ENCODE peak calls at places on chromosome 17, in six cellular contexts. I is tibial artery; O is CD8-positive, alpha-beta T cell; T is psoas muscle; X is pancreas; S is IMR-90. F is an unnamed sample.

GRCh38 chr17:19376799-19377198 is 1.5 kb upstream of the MAPK7 start:
- DNase-seq in S (no peak), X (no peak), T (no peak), I (no peak), O (no peak), F (no peak)

GRCh38 chr17:28983286-28984240 is 22.3 kb downstream of the SEZ6 start:
- DNase-seq in S (peak; percentile 11), I (no peak), O (no peak), T (no peak), X (no peak), F (no peak)

GRCh38 chr17:1312261-1312870 is 32.9 kb downstream of the TRARG1 start:
- DNase-seq in X (no peak), S (no peak), O (no peak), I (no peak), T (peak; percentile 36), F (no peak)

GRCh38 chr17:8244768-8245167 is 3.1 kb downstream of the CTC1 start:
- DNase-seq in I (no peak), X (no peak), O (no peak), S (no peak), T (no peak), F (no peak)

GRCh38 chr17:33284022-33284421 is 9.1 kb downstream of the ASIC2 start:
- DNase-seq in O (no peak), X (peak; percentile 77), T (no peak), S (peak; percentile 87), I (peak; percentile 70), F (no peak)

GRCh38 chr17:68238488-68238887 is 9.4 kb upstream of the AMZ2 start:
- DNase-seq in O (no peak), S (no peak), T (no peak), X (no peak), I (no peak), F (peak; percentile 26)

GRCh38 chr17:19021622-19022083 is 17.1 kb upstream of the FAM83G start:
- DNase-seq in T (peak; percentile 45), S (no peak), I (no peak), O (no peak), X (no peak), F (no peak)

GRCh38 chr17:78034429-78035091 is 76.1 kb downstream of the TNRC6C start:
- DNase-seq in O (no peak), S (peak; percentile 67), X (no peak), I (no peak), T (no peak), F (no peak)

GRCh38 chr17:81135503-81136283 is 29.6 kb upstream of the PVALEF start:
- DNase-seq in S (no peak), X (no peak), I (no peak), T (no peak), O (no peak), F (no peak)

GRCh38 chr17:55238931-55239297 is 25.8 kb upstream of the HLF start:
- DNase-seq in T (no peak), S (no peak), X (peak; percentile 13), I (no peak), O (no peak), F (no peak)

GRCh38 chr17:76579281-76579680 is 6.4 kb downstream of the ST6GALNAC2 start:
- DNase-seq in O (no peak), I (no peak), T (no peak), X (no peak), S (no peak), F (no peak)

GRCh38 chr17:33292184-33292980 is 713 bp downstream of the ASIC2 start:
- DNase-seq in X (peak; percentile 15), I (no peak), O (no peak), T (no peak), S (peak; percentile 20), F (no peak)

GRCh38 chr17:76645481-76645880 is 1.9 kb upstream of the ST6GALNAC1 start:
- DNase-seq in S (no peak), I (no peak), O (no peak), X (no peak), T (no peak), F (no peak)

GRCh38 chr17:12302711-12303110 is 282.0 kb downstream of the MAP2K4 start:
- DNase-seq in O (no peak), X (no peak), S (peak; percentile 40), I (no peak), T (no peak), F (no peak)

GRCh38 chr17:45719335-45720071 is 64.6 kb upstream of the CRHR1 start:
- DNase-seq in X (peak; percentile 14), I (no peak), T (no peak), O (no peak), S (peak; percentile 74), F (no peak)

GRCh38 chr17:57112994-57113393 is 27.9 kb downstream of the AKAP1 start:
- DNase-seq in I (no peak), T (no peak), O (no peak), S (no peak), X (no peak), F (no peak)

GRCh38 chr17:2238432-2239169 is 65.0 kb downstream of the SMG6 start:
- DNase-seq in S (no peak), I (peak; percentile 48), O (no peak), T (peak; percentile 61), X (no peak), F (no peak)

GRCh38 chr17:78300962-78301820 is 58.7 kb downstream of the SOCS3 start:
- DNase-seq in T (no peak), S (no peak), O (no peak), X (no peak), I (no peak), F (no peak)

GRCh38 chr17:18129041-18129502 is 20.5 kb downstream of the MYO15A start:
- DNase-seq in S (peak; percentile 68), I (no peak), T (no peak), X (no peak), O (no peak), F (no peak)

GRCh38 chr17:44829558-44830358 is at the start of gene GJC1:
- DNase-seq in O (no peak), X (no peak), T (peak; percentile 56), I (no peak), S (no peak), F (no peak)

DNA sequence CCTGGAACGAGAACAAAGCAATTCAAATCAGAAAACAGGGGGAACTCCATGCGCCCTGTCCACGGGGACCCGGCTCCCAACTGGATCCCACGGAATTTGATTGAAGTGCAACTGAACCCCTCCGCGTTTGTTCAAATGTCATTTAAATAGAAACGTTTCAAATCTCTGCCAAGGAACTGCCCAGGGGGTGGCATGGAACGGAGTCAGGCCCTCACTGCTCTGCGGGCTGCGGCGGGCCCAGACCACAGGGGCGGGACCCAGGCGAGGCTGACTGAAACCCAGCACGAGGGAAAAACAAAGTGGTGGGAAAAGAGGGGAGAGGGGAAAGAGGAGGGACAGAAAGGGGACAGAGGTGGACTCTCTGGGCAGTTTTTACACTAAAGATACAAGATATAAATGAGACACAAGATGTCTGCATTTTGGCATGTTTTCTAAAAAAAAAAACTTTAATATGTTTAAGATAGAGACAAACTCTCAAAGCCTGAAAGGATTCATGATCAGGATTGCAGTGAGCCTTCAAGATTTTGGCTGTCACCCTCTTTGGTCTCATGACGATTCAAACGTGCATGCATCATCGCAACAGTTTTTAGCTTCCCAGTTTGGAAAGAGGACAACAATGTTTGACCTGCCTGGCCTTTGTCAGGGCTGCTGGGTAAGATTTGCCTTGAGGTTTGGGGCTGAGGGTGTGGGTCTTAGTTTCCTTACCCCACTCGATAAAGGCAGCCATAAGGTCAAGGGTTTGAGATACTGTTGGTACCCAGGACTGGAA is 133.9 kb downstream of the RGS9 start:
- DNase-seq in S (no peak), I (no peak), O (no peak), T (no peak), X (no peak), F (no peak)
- TF ChIP-seq CTCF in S (no peak), I (no peak), O (no peak), T (no peak), X (no peak), F (no peak)

GRCh38 chr17:43330876-43331639 is 67.7 kb upstream of the ARL4D start:
- DNase-seq in T (no peak), I (no peak), S (peak; percentile 39), X (no peak), O (no peak), F (no peak)
- H3K27ac ChIP-seq in T (no peak overlapping the region), I (no peak overlapping the region), S (no peak overlapping the region), X (no peak overlapping the region), O (no peak overlapping the region), F (no peak overlapping the region)

GRCh38 chr17:38885728-38886642 is 16.1 kb downstream of the LASP1 start:
- DNase-seq in S (peak; percentile 52), X (no peak), I (no peak), O (no peak), T (no peak), F (no peak)
- TF ChIP-seq CTCF in S (no peak), X (no peak), I (no peak), O (no peak), T (no peak), F (no peak)

GRCh38 chr17:9958586-9959281 is 53.7 kb upstream of the RCVRN start:
- DNase-seq in S (no peak), O (no peak), X (no peak), I (no peak), T (no peak), F (no peak)

GRCh38 chr17:9951803-9952202 is 46.7 kb upstream of the RCVRN start:
- DNase-seq in S (no peak), I (no peak), T (no peak), O (no peak), X (no peak), F (no peak)

GRCh38 chr17:9957244-9957643 is 52.2 kb upstream of the RCVRN start:
- DNase-seq in S (no peak), O (no peak), X (no peak), I (no peak), T (no peak), F (no peak)

GRCh38 chr17:9959377-9959981 is 54.4 kb upstream of the RCVRN start:
- DNase-seq in O (no peak), X (no peak), I (no peak), S (peak; percentile 49), T (no peak), F (no peak)

DNA sequence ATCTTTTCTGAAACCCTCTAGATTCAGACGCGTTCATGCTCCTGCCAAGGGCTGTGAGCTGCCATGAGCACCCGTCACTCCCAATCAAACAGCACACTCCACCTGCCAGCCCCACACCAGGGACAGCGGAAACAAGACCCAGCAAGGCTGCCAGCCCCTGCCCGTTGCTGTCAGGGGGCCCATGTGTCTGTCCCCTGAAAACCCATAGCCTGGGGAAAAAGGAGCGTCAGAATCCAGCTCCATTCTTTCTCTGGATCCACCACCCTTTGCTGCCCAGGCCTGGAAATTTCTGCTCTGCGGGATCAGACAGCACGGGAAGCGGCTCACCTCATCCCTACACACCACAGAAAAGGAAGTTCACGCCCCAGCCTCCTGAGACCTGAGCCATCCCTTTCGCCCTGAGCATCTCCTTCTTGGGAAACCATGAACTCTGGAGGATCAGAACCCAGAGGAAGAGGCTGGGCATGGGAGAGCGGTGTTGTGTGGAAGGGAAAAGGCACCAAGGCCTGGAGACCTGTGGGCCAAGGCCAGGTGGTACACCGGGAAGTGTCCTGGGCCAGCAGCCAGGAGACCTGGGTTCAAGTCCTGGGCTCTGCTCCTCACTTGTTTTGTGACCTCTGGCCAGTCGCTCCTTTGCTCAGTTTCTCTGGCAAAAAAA is 51.5 kb upstream of the RCVRN start:
- DNase-seq in X (no peak), I (no peak), T (no peak), S (no peak), O (no peak), F (no peak)
- H3K27ac ChIP-seq in X (no peak overlapping the region), I (no peak overlapping the region), T (no peak overlapping the region), S (no peak overlapping the region), O (no peak overlapping the region), F (no peak overlapping the region)

F was measured in CD4-positive, alpha-beta T cell.